ENCODE peak calls at places on chromosomes 6 and 20, in eight cellular contexts. P is upper lobe of right lung; H is iris pigment epithelial cell; D is CD4-positive, alpha-beta T cell; O is neural progenitor cell; A is MM.1S; N is activated CD8-positive, alpha-beta memory T cell treated with anti-CD3 and anti-CD28 coated beads for 24 hours; G is NCI-H1092 treated with DMSO at 0.1 percent for 48 hours. E is an unnamed sample.

GRCh38 chr6:109869398-109870165 is 108.5 kb upstream of the GPR6 start:
- DNase-seq in P (no peak), H (no peak), D (no peak), O (no peak), A (no peak), N (no peak), G (no peak), E (no peak)

GRCh38 chr6:32153252-32153834 is 598 bp upstream of the PPT2 start:
- DNase-seq in P (peak), H (peak), D (no peak), O (peak), A (no peak), N (no peak), G (no peak), E (no peak)

GRCh38 chr6:20661721-20662120 is 127.5 kb downstream of the CDKAL1 start:
- DNase-seq in P (no peak), H (peak), D (no peak), O (no peak), A (no peak), N (no peak), G (no peak), E (no peak)

GRCh38 chr6:7883381-7883780 is 27.2 kb downstream of the TXNDC5 start:
- DNase-seq in P (no peak), H (no peak), D (no peak), O (no peak), A (no peak), N (no peak), G (no peak), E (no peak)

GRCh38 chr20:62766716-62767115 is 29.6 kb upstream of the MRGBP start:
- DNase-seq in P (no peak), H (no peak), D (no peak), O (no peak), A (no peak), N (no peak), G (no peak), E (no peak)

GRCh38 chr6:26342106-26342999 is 22.6 kb upstream of the BTN3A2 start:
- DNase-seq in P (no peak), H (peak), D (no peak), O (peak), A (peak), N (no peak), G (no peak), E (no peak)

GRCh38 chr20:4469910-4470309 is 251.8 kb upstream of the PRND start:
- DNase-seq in P (no peak), H (no peak), D (no peak), O (no peak), A (no peak), N (no peak), G (no peak), E (no peak)

GRCh38 chr6:81894788-81895221 is 142.3 kb upstream of the TENT5A start:
- DNase-seq in P (no peak), H (peak), D (no peak), O (peak), A (no peak), N (no peak), G (no peak), E (no peak)

GRCh38 chr6:98775205-98775604 is 59.2 kb upstream of the POU3F2 start:
- DNase-seq in P (no peak), H (no peak), D (no peak), O (peak), A (no peak), N (no peak), G (no peak), E (no peak)

GRCh38 chr20:15138548-15139126 is 801.2 kb upstream of the FLRT3 start:
- DNase-seq in P (no peak), H (no peak), D (no peak), O (no peak), A (no peak), N (no peak), G (peak), E (no peak)

GRCh38 chr6:167422934-167423333 is 98.0 kb downstream of the TTLL2 start:
- DNase-seq in P (peak), H (no peak), D (no peak), O (no peak), A (no peak), N (no peak), G (no peak), E (no peak)

GRCh38 chr20:37223053-37223452 is 38.6 kb downstream of the GHRH start:
- DNase-seq in P (no peak), H (peak), D (no peak), O (no peak), A (no peak), N (peak), G (no peak), E (no peak)

GRCh38 chr6:105748737-105749161 is 337.4 kb upstream of the PRDM1 start:
- DNase-seq in P (no peak), H (peak), D (no peak), O (no peak), A (no peak), N (no peak), G (no peak), E (no peak)

GRCh38 chr6:169073311-169073710 is 180.3 kb downstream of the THBS2 start:
- DNase-seq in P (no peak), H (peak), D (no peak), O (no peak), A (no peak), N (no peak), G (no peak), E (no peak)

GRCh38 chr20:41234546-41234945 is 83.0 kb downstream of the ZHX3 start:
- DNase-seq in P (no peak), H (no peak), D (no peak), O (peak), A (no peak), N (no peak), G (no peak), E (no peak)

GRCh38 chr6:157531169-157531985 is 150.4 kb downstream of the ZDHHC14 start:
- DNase-seq in P (no peak), H (no peak), D (no peak), O (peak), A (no peak), N (no peak), G (no peak), E (no peak)

GRCh38 chr20:19176483-19176882 is 36.0 kb upstream of the SLC24A3 start:
- DNase-seq in P (no peak), H (no peak), D (no peak), O (no peak), A (no peak), N (no peak), G (no peak), E (no peak)

GRCh38 chr6:128265706-128266105 is 254.7 kb downstream of the PTPRK start:
- DNase-seq in P (no peak), H (no peak), D (no peak), O (no peak), A (no peak), N (no peak), G (no peak), E (no peak)

GRCh38 chr6:5438882-5439584 is 177.7 kb downstream of the FARS2 start:
- DNase-seq in P (no peak), H (no peak), D (no peak), O (no peak), A (no peak), N (no peak), G (no peak), E (no peak)

E was measured in T-cell.